ENCODE peak calls at places on chromosomes 5 and 9, in four cellular contexts. Z, O, C and H are unnamed samples.

GRCh38 chr5:159730285-159730684 is 186.0 kb upstream of the ADRA1B start:
- DNase-seq in Z (no peak), O (no peak), C (no peak), H (no peak)

GRCh38 chr5:1876708-1877433 is 5.9 kb downstream of the IRX4 start:
- DNase-seq in Z (no peak), O (no peak), C (no peak), H (no peak)

GRCh38 chr5:142182840-142183239 is 74.3 kb downstream of the NDFIP1 start:
- DNase-seq in Z (no peak), O (no peak), C (no peak), H (peak; percentile 80)

GRCh38 chr9:27168496-27168895 is 59.5 kb downstream of the TEK start:
- DNase-seq in Z (no peak), O (no peak), C (no peak), H (no peak)

GRCh38 chr5:169223595-169223953 is 77.4 kb downstream of the SLIT3 start:
- DNase-seq in Z (no peak), O (no peak), C (no peak), H (no peak)

GRCh38 chr9:15244001-15244441 is 63.0 kb downstream of the TTC39B start:
- DNase-seq in Z (no peak), O (no peak), C (no peak), H (no peak)

GRCh38 chr5:93058309-93058708 is 522.7 kb downstream of the NR2F1-AS1 start:
- DNase-seq in Z (no peak), O (no peak), C (no peak), H (no peak)

GRCh38 chr5:9519537-9519936 is 26.3 kb downstream of the SEMA5A start:
- DNase-seq in Z (no peak), O (no peak), C (no peak), H (no peak)

GRCh38 chr5:179130101-179130681 is 70.0 kb downstream of the ZNF354C start:
- DNase-seq in Z (no peak), O (no peak), C (no peak), H (no peak)

GRCh38 chr5:88675758-88676636 is 207.0 kb downstream of the MEF2C start:
- DNase-seq in Z (peak; percentile 29), O (no peak), C (no peak), H (peak; percentile 78)

GRCh38 chr9:127546125-127546832 is 65.8 kb upstream of the STXBP1 start:
- DNase-seq in Z (peak; percentile 82), O (no peak), C (peak; percentile 55), H (no peak)

GRCh38 chr9:127548352-127548878 is 63.7 kb upstream of the STXBP1 start:
- DNase-seq in Z (no peak), O (no peak), C (peak; percentile 77), H (no peak)

GRCh38 chr9:127543973-127544533 is 68.0 kb upstream of the STXBP1 start:
- DNase-seq in Z (no peak), O (no peak), C (no peak), H (no peak)

GRCh38 chr9:127543221-127543620 is 68.9 kb upstream of the STXBP1 start:
- DNase-seq in Z (no peak), O (no peak), C (no peak), H (no peak)

GRCh38 chr9:127545196-127546124 is 66.6 kb upstream of the STXBP1 start:
- DNase-seq in Z (no peak), O (no peak), C (peak; percentile 96), H (no peak)
- TF ChIP-seq FOXM1 in Z (no peak), O (no peak), C (no peak), H (no peak)

DNA sequence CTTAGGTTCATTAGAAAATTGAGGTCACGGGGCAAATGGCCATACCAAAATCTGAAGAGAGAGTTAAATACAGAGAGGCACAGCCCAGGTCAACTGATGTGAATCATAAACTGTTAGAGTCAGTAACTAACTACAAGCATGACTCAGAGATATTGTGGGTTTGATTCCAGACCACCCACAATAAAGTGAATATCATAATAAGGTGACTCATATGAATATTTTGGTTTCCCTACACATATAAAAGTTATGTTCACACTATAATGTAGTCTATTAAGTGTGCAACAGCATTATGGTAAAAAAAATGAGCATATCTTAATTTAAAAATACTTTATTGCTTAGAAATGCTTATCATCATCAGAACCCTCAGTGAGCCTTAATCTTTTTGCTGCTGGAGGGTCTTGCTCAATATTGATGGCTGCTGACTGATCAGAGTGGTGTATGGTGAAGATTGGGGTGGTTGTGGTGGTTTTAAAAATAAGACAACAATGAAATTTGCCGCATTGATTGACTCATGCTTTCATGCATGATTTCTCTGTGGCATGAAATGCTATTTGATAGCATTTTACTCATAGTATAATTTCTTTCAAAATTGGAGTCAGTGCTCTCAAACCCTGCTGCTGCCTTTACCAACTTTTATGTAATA is 53.1 kb upstream of the EDIL3 start:
- DNase-seq in Z (no peak), O (no peak), C (no peak), H (no peak)
- H3K4me2 ChIP-seq in Z (no peak overlapping the region), O (no peak overlapping the region), C (no peak overlapping the region), H (peak overlapping the region; percentile 55)

DNA sequence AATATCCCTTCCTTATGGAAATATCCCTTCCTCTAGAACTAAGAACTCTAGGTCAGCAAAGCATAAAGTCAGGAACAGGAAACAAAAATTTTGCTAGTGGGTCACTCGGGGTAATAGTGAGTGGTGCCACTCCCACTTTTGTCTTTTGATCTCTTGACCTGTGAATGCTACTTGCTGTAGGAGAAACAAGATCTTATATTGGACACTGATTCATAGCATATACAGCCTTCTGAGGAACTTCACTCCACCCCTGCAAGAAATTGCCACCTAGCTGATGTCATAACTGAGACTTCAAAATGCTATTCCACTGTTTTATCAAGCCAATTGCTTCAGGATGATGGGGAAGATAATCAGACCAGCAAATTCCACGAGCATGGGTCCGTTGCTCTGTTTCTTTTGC is 53.3 kb upstream of the PRSS3 start:
- DNase-seq in Z (no peak), O (no peak), C (no peak), H (no peak)
- TF ChIP-seq FOXM1 in Z (no peak), O (no peak), C (no peak), H (no peak)

GRCh38 chr5:56729488-56729887 is 85.9 kb upstream of the MAP3K1 start:
- DNase-seq in Z (no peak), O (no peak), C (no peak), H (no peak)
- H3K4me2 ChIP-seq in Z (no peak overlapping the region), O (no peak overlapping the region), C (no peak overlapping the region), H (no peak overlapping the region)

GRCh38 chr5:37720550-37720952 is 119.3 kb downstream of the GDNF start:
- DNase-seq in Z (no peak), O (no peak), C (no peak), H (peak; percentile 33)
- TF ChIP-seq FOXM1 in Z (no peak), O (no peak), C (no peak), H (peak; percentile 57)

GRCh38 chr9:37976714-37977477 is 73.0 kb upstream of the SLC25A51 start:
- DNase-seq in Z (no peak), O (no peak), C (no peak), H (no peak)

GRCh38 chr9:37975639-37976038 is 71.7 kb upstream of the SLC25A51 start:
- DNase-seq in Z (no peak), O (no peak), C (no peak), H (no peak)

GRCh38 chr9:37971691-37972090 is 67.8 kb upstream of the SLC25A51 start:
- DNase-seq in Z (no peak), O (no peak), C (no peak), H (no peak)

GRCh38 chr9:37972346-37972745 is 68.4 kb upstream of the SLC25A51 start:
- DNase-seq in Z (no peak), O (no peak), C (no peak), H (no peak)

GRCh38 chr9:37974506-37975173 is 70.7 kb upstream of the SLC25A51 start:
- DNase-seq in Z (no peak), O (no peak), C (no peak), H (no peak)
- H3K4me2 ChIP-seq in Z (no peak overlapping the region), O (no peak overlapping the region), C (no peak overlapping the region), H (no peak overlapping the region)

GRCh38 chr5:68172314-68172713 is 43.2 kb upstream of the PIK3R1 start:
- DNase-seq in Z (no peak), O (no peak), C (no peak), H (no peak)
- TF ChIP-seq FOXM1 in Z (no peak), O (no peak), C (no peak), H (no peak)

GRCh38 chr9:133945977-133946753 is 46.0 kb downstream of the VAV2 start:
- DNase-seq in Z (no peak), O (no peak), C (no peak), H (no peak)
- H3K4me2 ChIP-seq in Z (no peak overlapping the region), O (peak overlapping the region; percentile 84), C (no peak overlapping the region), H (no peak overlapping the region)